ENCODE peak calls at places on chromosomes 2 and 18, in five cellular contexts. X is pancreas, P is psoas muscle, D is GM12864, Q is GM12865. F is an unnamed sample.

GRCh38 chr18:74513149-74513882 is 17.2 kb downstream of the CNDP2 start:
- DNase-seq in X (peak; percentile 6), P (no peak), D (no peak), Q (no peak), F (no peak)

GRCh38 chr2:142142595-142142994 is 11.8 kb upstream of the LRP1B start:
- DNase-seq in X (no peak), P (no peak), D (no peak), Q (no peak), F (no peak)

GRCh38 chr2:17311771-17312511 is 206.3 kb downstream of the RAD51AP2 start:
- DNase-seq in X (no peak), P (no peak), D (no peak), Q (no peak), F (peak; percentile 25)

GRCh38 chr18:32470136-32470712 is 458 bp downstream of the GAREM1 start:
- DNase-seq in X (peak; percentile 54), P (peak; percentile 70), D (no peak), Q (peak; percentile 21), F (no peak)

GRCh38 chr2:120607506-120607905 is 128.2 kb upstream of the GLI2 start:
- DNase-seq in X (no peak), P (no peak), D (no peak), Q (no peak), F (no peak)

GRCh38 chr18:56726906-56727305 is 75.7 kb downstream of the WDR7 start:
- DNase-seq in X (no peak), P (no peak), D (no peak), Q (no peak), F (no peak)

GRCh38 chr2:25885933-25886332 is 7.6 kb upstream of the ASXL2 start:
- DNase-seq in X (no peak), P (no peak), D (no peak), Q (no peak), F (no peak)

GRCh38 chr2:1584051-1584531 is 160.2 kb downstream of the PXDN start:
- DNase-seq in X (no peak), P (peak; percentile 23), D (no peak), Q (no peak), F (no peak)

GRCh38 chr2:226798422-226799210 is 1.0 kb downstream of the IRS1 start:
- DNase-seq in X (peak; percentile 56), P (peak; percentile 78), D (no peak), Q (peak; percentile 72), F (no peak)

GRCh38 chr18:70333757-70334156 is 44.9 kb downstream of the SOCS6 start:
- DNase-seq in X (no peak), P (no peak), D (no peak), Q (no peak), F (no peak)

GRCh38 chr2:15732341-15733077 is 140.8 kb downstream of the DDX1 start:
- DNase-seq in X (no peak), P (no peak), D (peak; percentile 40), Q (peak; percentile 76), F (no peak)

GRCh38 chr18:1914489-1914888 is 656.8 kb downstream of the METTL4 start:
- DNase-seq in X (no peak), P (no peak), D (no peak), Q (peak; percentile 17), F (peak; percentile 38)

GRCh38 chr2:27408601-27409320 is 630 bp downstream of the PPM1G start:
- DNase-seq in X (no peak), P (no peak), D (no peak), Q (peak; percentile 39), F (no peak)

GRCh38 chr18:78780719-78781600 is 198.7 kb upstream of the SALL3 start:
- DNase-seq in X (peak; percentile 64), P (no peak), D (no peak), Q (no peak), F (no peak)

GRCh38 chr2:187461294-187462261 is 13.5 kb upstream of the CALCRL start:
- DNase-seq in X (peak; percentile 61), P (no peak), D (no peak), Q (no peak), F (no peak)

GRCh38 chr18:49865401-49865800 is 52.1 kb upstream of the ACAA2 start:
- DNase-seq in X (peak; percentile 89), P (no peak), D (no peak), Q (peak; percentile 33), F (no peak)

GRCh38 chr2:7813541-7814310 is 868.1 kb upstream of the ID2 start:
- DNase-seq in X (no peak), P (no peak), D (no peak), Q (no peak), F (no peak)

GRCh38 chr18:58476521-58477210 is 152.2 kb downstream of the ALPK2 start:
- DNase-seq in X (no peak), P (no peak), D (no peak), Q (no peak), F (peak; percentile 46)

DNA sequence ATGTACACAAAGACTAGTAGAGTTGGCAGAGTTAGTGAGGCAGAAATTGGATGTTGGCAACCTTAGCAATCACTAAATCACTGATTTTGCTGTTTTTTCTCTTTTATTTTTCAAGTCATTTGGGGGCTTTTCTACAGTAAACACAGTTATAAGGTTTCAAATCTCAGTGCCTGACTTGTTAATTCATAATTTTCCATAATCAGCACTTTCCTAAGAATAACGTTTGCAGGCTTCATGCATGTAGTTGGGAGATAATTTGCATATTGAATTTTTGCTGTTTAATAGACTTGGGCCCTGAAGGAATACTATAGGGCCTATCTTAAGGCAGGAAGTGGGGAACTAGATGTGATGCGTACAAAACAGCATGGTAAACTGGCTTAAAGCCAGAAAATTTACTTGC is 127.1 kb upstream of the SMIM21 start:
- DNase-seq in X (no peak), P (no peak), D (no peak), Q (no peak), F (no peak)
- H3K4me3 ChIP-seq in X (no peak overlapping the region), P (no peak overlapping the region), D (no peak overlapping the region), Q (no peak overlapping the region), F (no peak overlapping the region)

GRCh38 chr2:82507657-82508056 is 1951.4 kb downstream of the SUCLG1 start:
- DNase-seq in X (no peak), P (no peak), D (no peak), Q (no peak), F (no peak)
- H3K4me3 ChIP-seq in X (no peak overlapping the region), P (no peak overlapping the region), D (no peak overlapping the region), Q (no peak overlapping the region), F (no peak overlapping the region)

GRCh38 chr18:63476666-63477065 is at the start of gene SERPINB5:
- DNase-seq in X (peak; percentile 18), P (no peak), D (no peak), Q (no peak), F (no peak)
- H3K4me3 ChIP-seq in X (no peak within 1 kb of the TSS), P (no peak within 1 kb of the TSS), D (no peak within 1 kb of the TSS), Q (no peak within 1 kb of the TSS), F (no peak within 1 kb of the TSS)

GRCh38 chr2:238558456-238559099 is 131.9 kb downstream of the ASB1 start:
- DNase-seq in X (no peak), P (no peak), D (no peak), Q (no peak), F (no peak)

GRCh38 chr2:238560234-238560633 is 133.5 kb downstream of the ASB1 start:
- DNase-seq in X (no peak), P (no peak), D (no peak), Q (no peak), F (no peak)

GRCh38 chr2:238557855-238558435 is 131.2 kb downstream of the ASB1 start:
- DNase-seq in X (no peak), P (no peak), D (no peak), Q (no peak), F (no peak)

GRCh38 chr2:238555786-238556542 is 129.2 kb downstream of the ASB1 start:
- DNase-seq in X (no peak), P (no peak), D (no peak), Q (no peak), F (no peak)

GRCh38 chr2:238557431-238557830 is 130.7 kb downstream of the ASB1 start:
- DNase-seq in X (no peak), P (no peak), D (no peak), Q (no peak), F (no peak)
- H3K4me3 ChIP-seq in X (no peak overlapping the region), P (no peak overlapping the region), D (no peak overlapping the region), Q (no peak overlapping the region), F (no peak overlapping the region)